ENCODE peak calls at places on chromosomes 12 and 14, in four cellular contexts. P is GM12891, L is GM12878, F is K562. H is an unnamed sample.

GRCh38 chr14:24037658-24038037 is 14.2 kb upstream of the CARMIL3 start:
- DNase-seq in P (no peak), F (no peak), L (no peak), H (no peak)

GRCh38 chr14:21210023-21210422 is 54.2 kb upstream of the OR5AU1 start:
- DNase-seq in L (no peak), F (no peak), P (no peak), H (no peak)

GRCh38 chr14:105632010-105632409 is 105.6 kb downstream of the TMEM121 start:
- DNase-seq in P (no peak), F (no peak), L (no peak), H (no peak)

GRCh38 chr12:65788912-65789311 is 35.4 kb upstream of the HMGA2 start:
- DNase-seq in P (no peak), F (no peak), L (no peak), H (no peak)

GRCh38 chr12:56234746-56235436 is 5.0 kb downstream of the SLC39A5 start:
- DNase-seq in F (no peak), L (no peak), P (no peak), H (no peak)

GRCh38 chr14:26008290-26008689 is 589.5 kb downstream of the NOVA1 start:
- DNase-seq in P (no peak), L (no peak), F (no peak), H (peak; percentile 3)

GRCh38 chr14:58772814-58773620 is 135.3 kb downstream of the DACT1 start:
- DNase-seq in L (no peak), P (no peak), F (no peak), H (no peak)

GRCh38 chr12:77725611-77726010 is 105.1 kb upstream of the NAV3 start:
- DNase-seq in L (no peak), P (no peak), F (no peak), H (no peak)

GRCh38 chr14:104858811-104859426 is 6.1 kb upstream of the CEP170B start:
- DNase-seq in F (no peak), L (no peak), P (no peak), H (no peak)

GRCh38 chr12:108914031-108914630 is 34.2 kb downstream of the DAO start:
- DNase-seq in P (no peak), F (no peak), L (no peak), H (peak; percentile 21)

GRCh38 chr12:31289443-31289842 is 36.5 kb downstream of the SINHCAF start:
- DNase-seq in F (no peak), P (no peak), L (no peak), H (no peak)

GRCh38 chr14:73729556-73730265 is 15.5 kb upstream of the PNMA1 start:
- DNase-seq in P (no peak), F (no peak), L (no peak), H (no peak)

GRCh38 chr12:52230364-52231281 is 2.4 kb upstream of the KRT7 start:
- DNase-seq in P (no peak), F (no peak), L (no peak), H (no peak)

GRCh38 chr12:122855985-122856831 is 21.0 kb downstream of the HIP1R start:
- DNase-seq in L (no peak), P (no peak), F (no peak), H (no peak)

GRCh38 chr12:65364021-65364420 is 85.5 kb downstream of the MSRB3 start:
- DNase-seq in P (no peak), L (no peak), F (no peak), H (no peak)

GRCh38 chr14:55523321-55523720 is 56.7 kb upstream of the KTN1 start:
- DNase-seq in F (no peak), P (no peak), L (no peak), H (no peak)

GRCh38 chr12:71243375-71243774 is 85.6 kb upstream of the TSPAN8 start:
- DNase-seq in L (no peak), F (no peak), P (no peak), H (no peak)
- TF ChIP-seq SPI1 in L (no peak), F (no peak), P (no peak), H (no peak)

GRCh38 chr12:70964867-70965469 is 44.4 kb upstream of the PTPRR start:
- DNase-seq in P (no peak), L (no peak), F (no peak), H (no peak)

GRCh38 chr12:70960484-70960883 is 39.9 kb upstream of the PTPRR start:
- DNase-seq in P (no peak), F (no peak), L (no peak), H (no peak)

DNA sequence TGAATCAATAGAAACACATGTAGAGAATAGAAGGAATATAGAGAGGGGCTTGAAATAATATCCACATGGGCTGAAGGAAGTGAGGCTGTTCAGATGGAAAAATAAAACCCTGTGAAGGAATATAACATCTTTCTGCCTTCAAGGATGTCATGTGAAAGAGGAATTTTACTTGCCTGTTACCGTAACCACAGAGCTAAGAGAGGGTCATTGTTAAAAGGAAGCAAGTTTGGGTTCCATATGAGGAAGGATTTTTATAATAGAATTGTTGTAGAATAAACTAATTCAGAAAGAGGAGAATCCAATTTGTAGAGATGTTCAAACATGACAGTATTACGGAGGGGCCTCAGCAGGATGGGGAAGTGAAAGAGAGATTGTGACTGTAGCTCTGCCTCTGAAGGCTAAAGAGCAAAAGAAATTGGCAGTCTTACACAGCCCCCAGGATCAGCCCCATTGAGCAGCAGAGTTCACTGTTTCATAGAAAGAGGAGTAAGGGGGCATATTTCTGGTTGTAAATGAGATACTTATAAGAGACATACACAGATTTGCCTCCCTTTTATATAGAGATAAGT is 41.8 kb upstream of the PTPRR start:
- DNase-seq in F (no peak), P (no peak), L (no peak), H (no peak)
- TF ChIP-seq SPI1 in F (no peak), P (peak; percentile 92), L (peak; percentile 80), H (no peak)

GRCh38 chr14:38174721-38175120 is 33.0 kb upstream of the SSTR1 start:
- DNase-seq in L (no peak), P (no peak), F (no peak), H (no peak)

GRCh38 chr14:38175658-38176057 is 32.0 kb upstream of the SSTR1 start:
- DNase-seq in P (no peak), F (no peak), L (no peak), H (no peak)

GRCh38 chr14:38171197-38171596 is 36.5 kb upstream of the SSTR1 start:
- DNase-seq in P (no peak), L (no peak), F (no peak), H (no peak)
- TF ChIP-seq SPI1 in P (no peak), L (no peak), F (no peak), H (no peak)

DNA sequence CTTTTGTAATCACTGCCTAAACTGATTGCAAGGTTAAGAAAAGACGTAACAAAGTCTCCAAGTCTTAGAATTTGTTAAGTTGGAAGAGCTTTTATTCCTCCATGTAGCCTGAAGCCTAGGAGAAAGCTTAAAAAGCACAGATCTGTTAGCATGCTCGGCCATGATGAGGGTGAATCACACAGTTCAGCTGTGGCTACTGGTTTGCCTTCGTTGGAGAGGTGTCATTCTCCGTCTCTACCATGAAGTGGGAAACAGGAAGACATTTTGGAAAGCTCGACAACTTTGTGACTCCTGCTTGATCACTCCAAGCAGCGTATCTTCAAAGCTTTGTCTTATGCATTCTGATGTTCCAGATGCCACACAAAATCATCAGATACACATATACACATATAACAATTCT is 27.1 kb downstream of the DCP1B start:
- DNase-seq in F (no peak), L (no peak), P (no peak), H (no peak)
- TF ChIP-seq SPI1 in F (no peak), L (no peak), P (no peak), H (no peak)

GRCh38 chr14:103726474-103726873 is 10.9 kb downstream of the ZFYVE21 start:
- DNase-seq in L (no peak), F (no peak), P (no peak), H (no peak)
- TF ChIP-seq SPI1 in L (no peak), F (no peak), P (no peak), H (no peak)

GRCh38 chr12:92511776-92512175 is 191.0 kb upstream of the PLEKHG7 start:
- DNase-seq in F (no peak), P (no peak), L (no peak), H (no peak)

GRCh38 chr12:92506460-92506859 is 196.3 kb upstream of the PLEKHG7 start:
- DNase-seq in P (no peak), L (no peak), F (no peak), H (no peak)

GRCh38 chr12:92506891-92507290 is 195.9 kb upstream of the PLEKHG7 start:
- DNase-seq in P (no peak), L (no peak), F (no peak), H (no peak)

GRCh38 chr12:92505373-92506340 is 197.1 kb upstream of the PLEKHG7 start:
- DNase-seq in L (peak; percentile 86), P (no peak), F (peak; percentile 11), H (peak; percentile 62)

GRCh38 chr12:92509156-92509758 is 193.5 kb upstream of the PLEKHG7 start:
- DNase-seq in L (no peak), P (no peak), F (peak; percentile 29), H (no peak)
- TF ChIP-seq SPI1 in L (no peak), P (no peak), F (no peak), H (no peak)

GRCh38 chr12:85865905-85866304 is 8.2 kb upstream of the NTS start:
- DNase-seq in L (no peak), F (no peak), P (no peak), H (no peak)
- TF ChIP-seq SPI1 in L (no peak), F (no peak), P (no peak), H (no peak)

H was measured in HL-60.